ENCODE peak calls at places on chromosomes 12 and 14, in four cellular contexts. K is fibroblast of villous mesenchyme, U is SK-N-SH, L is GM20000. S is an unnamed sample.
A peak's percentile ranks its signal among the peaks of the same experiment; 100 is the strongest.

GRCh38 chr14:68736519-68736918 is 56.3 kb downstream of the ZFP36L1 start:
- DNase-seq in L (no peak), K (no peak), U (no peak), S (no peak)

GRCh38 chr14:100263141-100263540 is 24.2 kb downstream of the YY1 start:
- DNase-seq in U (no peak), L (no peak), K (peak; percentile 96), S (no peak)

GRCh38 chr14:34930591-34931069 is 52.2 kb upstream of the SRP54 start:
- DNase-seq in U (no peak), K (no peak), L (peak; percentile 44), S (no peak)

GRCh38 chr12:43736921-43737440 is 21.6 kb downstream of the PUS7L start:
- DNase-seq in L (no peak), K (peak; percentile 10), U (no peak), S (no peak)

GRCh38 chr12:132471011-132471857 is 18.7 kb upstream of the FBRSL1 start:
- DNase-seq in L (no peak), U (no peak), K (no peak), S (no peak)

GRCh38 chr12:80041071-80041470 is 58.3 kb upstream of the OTOGL start:
- DNase-seq in U (no peak), K (no peak), L (no peak), S (no peak)

GRCh38 chr14:54085137-54085810 is 128.6 kb upstream of the BMP4 start:
- DNase-seq in K (peak; percentile 79), U (no peak), L (no peak), S (no peak)

GRCh38 chr12:56020437-56021189 is at the start of gene IKZF4:
- DNase-seq in K (peak; percentile 85), L (no peak), U (peak; percentile 68), S (no peak)

GRCh38 chr12:95718772-95719171 is 71.8 kb downstream of the NTN4 start:
- DNase-seq in U (no peak), K (no peak), L (no peak), S (no peak)

GRCh38 chr12:95724767-95725166 is 65.8 kb downstream of the NTN4 start:
- DNase-seq in K (no peak), U (no peak), L (no peak), S (no peak)

GRCh38 chr12:95723693-95724384 is 66.7 kb downstream of the NTN4 start:
- DNase-seq in K (no peak), L (no peak), U (peak; percentile 7), S (no peak)

GRCh38 chr12:95718001-95718400 is 72.6 kb downstream of the NTN4 start:
- DNase-seq in U (no peak), L (no peak), K (no peak), S (no peak)

GRCh38 chr12:95721320-95721719 is 69.2 kb downstream of the NTN4 start:
- DNase-seq in K (peak; percentile 25), U (no peak), L (no peak), S (no peak)
- TF ChIP-seq CTCF in K (peak; percentile 19), U (no peak), L (no peak), S (peak; percentile 12)

GRCh38 chr14:94129758-94130414 is 482 bp upstream of the IFI27L2 start:
- DNase-seq in L (peak; percentile 33), U (peak; percentile 59), K (peak; percentile 37), S (peak; percentile 44)
- TF ChIP-seq CTCF in L (no peak), U (no peak), K (no peak), S (no peak)

GRCh38 chr12:47885012-47885501 is 19.7 kb downstream of the VDR start:
- DNase-seq in K (no peak), L (peak; percentile 58), U (no peak), S (no peak)

GRCh38 chr12:47888127-47888819 is 16.5 kb downstream of the VDR start:
- DNase-seq in K (no peak), U (no peak), L (no peak), S (no peak)

GRCh38 chr12:47885566-47885965 is 19.2 kb downstream of the VDR start:
- DNase-seq in U (no peak), L (no peak), K (peak; percentile 34), S (no peak)

GRCh38 chr12:47887529-47887928 is 17.3 kb downstream of the VDR start:
- DNase-seq in K (no peak), U (no peak), L (no peak), S (no peak)

DNA sequence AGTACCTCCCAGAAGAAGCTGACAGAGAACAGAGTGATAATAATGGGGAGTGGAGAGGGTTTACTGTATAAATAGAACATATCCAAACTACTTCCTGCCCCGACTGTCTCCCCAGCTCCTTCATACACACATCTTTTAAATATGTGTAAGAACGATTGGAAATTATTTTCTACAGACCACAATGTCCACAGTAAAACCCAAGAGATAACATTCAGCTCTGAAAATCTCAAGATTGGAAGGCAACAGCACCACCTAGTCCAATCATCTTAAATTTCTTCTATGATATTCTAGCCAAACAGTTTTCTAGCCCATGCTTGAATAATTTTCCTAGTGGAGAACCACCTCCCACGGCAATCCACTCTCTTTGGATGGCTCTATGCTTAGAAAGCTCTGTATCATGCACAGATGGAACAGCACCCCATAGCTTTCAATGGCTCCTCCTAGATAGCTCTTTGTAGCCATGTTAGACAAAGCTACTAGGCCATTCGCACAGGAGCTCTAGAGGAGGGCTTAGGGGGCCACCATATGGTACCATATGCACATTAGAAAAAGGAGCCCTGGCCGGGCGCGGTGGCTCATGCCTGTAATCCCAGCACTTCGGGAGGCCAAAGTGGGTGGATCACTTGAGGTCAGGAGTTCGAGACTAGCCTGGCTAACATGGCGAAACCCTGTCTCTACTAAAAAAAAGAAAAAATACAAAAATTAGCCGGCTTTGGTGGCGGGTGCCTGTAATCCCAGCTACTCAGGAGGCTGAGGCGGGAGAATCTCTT is 18.1 kb downstream of the VDR start:
- DNase-seq in K (peak; percentile 40), U (no peak), L (no peak), S (no peak)
- TF ChIP-seq CTCF in K (peak; percentile 4), U (no peak), L (no peak), S (peak; percentile 8)

GRCh38 chr12:50162225-50162624 is 4.9 kb downstream of the CERS5 start:
- DNase-seq in K (peak; percentile 75), U (no peak), L (no peak), S (no peak)

GRCh38 chr12:50166776-50167025 is 468 bp downstream of the CERS5 start:
- DNase-seq in U (no peak), K (no peak), L (no peak), S (no peak)

GRCh38 chr12:50164963-50165362 is 2.2 kb downstream of the CERS5 start:
- DNase-seq in L (no peak), U (no peak), K (peak; percentile 27), S (no peak)

DNA sequence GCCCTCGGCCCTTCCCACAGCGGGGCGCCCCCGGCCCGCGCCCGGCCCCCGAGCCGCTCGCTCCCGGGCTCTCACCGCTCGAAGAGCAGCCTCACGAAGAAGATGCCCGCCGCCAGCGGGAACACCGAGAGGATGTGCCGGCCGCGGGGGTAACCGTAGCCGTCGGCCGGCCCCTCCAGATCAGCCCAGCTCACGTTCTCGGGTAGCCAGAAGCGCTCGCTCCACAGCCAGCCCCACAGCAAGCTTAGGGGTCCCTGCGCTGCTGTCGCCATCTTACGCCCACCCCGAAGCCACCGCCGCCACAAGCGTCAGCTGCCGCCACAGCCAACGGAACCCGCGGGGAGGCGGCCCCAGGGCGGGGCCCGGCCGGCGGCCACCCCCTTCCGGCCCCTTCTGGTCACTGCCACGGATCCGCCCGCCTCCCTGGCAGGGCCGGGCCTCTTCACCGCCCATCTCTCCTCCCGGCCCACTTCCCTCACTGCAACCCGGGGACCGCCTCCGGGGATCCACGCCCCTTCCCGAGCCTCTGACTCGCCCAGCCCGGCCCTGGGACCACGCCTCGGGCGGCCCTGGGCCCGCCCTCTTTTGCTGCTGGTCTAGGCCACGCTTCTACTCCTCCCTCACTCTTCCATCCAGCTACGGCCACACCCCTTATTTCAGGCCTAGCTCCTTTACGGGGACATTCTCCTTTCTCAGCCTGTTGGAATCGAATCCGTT is at the start of gene CERS5:
- DNase-seq in L (peak; percentile 99), U (peak; percentile 99), K (peak; percentile 99), S (peak; percentile 100)
- TF ChIP-seq CTCF in L (no peak), U (no peak), K (no peak), S (peak; percentile 47)

GRCh38 chr12:61220337-61220736 is 1039.9 kb upstream of the USP15 start:
- DNase-seq in K (no peak), L (no peak), U (no peak), S (no peak)
- TF ChIP-seq CTCF in K (no peak), L (no peak), U (no peak), S (no peak)

GRCh38 chr12:26406391-26406790 is 211.0 kb downstream of the SSPN start:
- DNase-seq in U (no peak), L (no peak), K (no peak), S (no peak)

GRCh38 chr12:26400627-26401026 is 205.3 kb downstream of the SSPN start:
- DNase-seq in U (no peak), K (no peak), L (no peak), S (no peak)

GRCh38 chr12:26401874-26402273 is 206.5 kb downstream of the SSPN start:
- DNase-seq in U (no peak), K (no peak), L (no peak), S (no peak)

GRCh38 chr12:26403601-26404000 is 208.2 kb downstream of the SSPN start:
- DNase-seq in K (no peak), U (no peak), L (no peak), S (no peak)

GRCh38 chr12:26402648-26403047 is 207.3 kb downstream of the SSPN start:
- DNase-seq in L (no peak), K (no peak), U (no peak), S (no peak)
- TF ChIP-seq CTCF in L (no peak), K (no peak), U (no peak), S (peak; percentile 8)

GRCh38 chr14:37340353-37340752 is 142.6 kb downstream of the MIPOL1 start:
- DNase-seq in K (no peak), L (no peak), U (no peak), S (no peak)
- TF ChIP-seq CTCF in K (no peak), L (no peak), U (peak; percentile 12), S (no peak)

DNA sequence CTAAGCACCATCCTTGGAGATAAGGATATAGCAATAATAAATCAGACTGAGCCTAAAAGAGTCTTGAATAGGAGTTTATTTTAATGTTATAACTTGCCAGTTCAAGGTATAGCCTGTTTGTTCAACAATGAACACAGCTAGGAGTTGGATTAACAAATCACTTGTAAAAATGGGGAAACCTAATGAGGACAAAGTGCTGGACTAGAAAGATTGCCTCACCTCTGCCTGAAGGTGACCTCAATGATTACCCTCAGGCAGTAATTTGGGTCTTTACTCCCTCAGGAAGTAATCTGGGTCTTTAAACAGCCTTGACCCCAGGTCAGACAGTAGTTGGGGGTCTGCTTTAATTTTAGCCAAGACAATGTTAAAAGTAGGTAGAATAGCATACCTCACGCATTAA is 35.5 kb upstream of the CDKL1 start:
- DNase-seq in U (no peak), K (no peak), L (no peak), S (no peak)
- TF ChIP-seq CTCF in U (no peak), K (no peak), L (no peak), S (no peak)

GRCh38 chr14:36767603-36768281 is 106.1 kb downstream of the PAX9 start:
- DNase-seq in K (no peak), U (no peak), L (no peak), S (no peak)

GRCh38 chr14:36768638-36769337 is 107.1 kb downstream of the PAX9 start:
- DNase-seq in K (no peak), U (no peak), L (no peak), S (no peak)

GRCh38 chr14:36771256-36771655 is 109.6 kb downstream of the PAX9 start:
- DNase-seq in U (no peak), K (no peak), L (no peak), S (no peak)

GRCh38 chr14:36773558-36773957 is 111.9 kb downstream of the PAX9 start:
- DNase-seq in L (no peak), U (no peak), K (no peak), S (no peak)

GRCh38 chr14:36773136-36773540 is 111.5 kb downstream of the PAX9 start:
- DNase-seq in L (no peak), U (no peak), K (no peak), S (no peak)
- TF ChIP-seq CTCF in L (no peak), U (no peak), K (no peak), S (peak; percentile 24)